ENCODE peak calls at places on chromosomes 13 and 19, in seven cellular contexts. One of them, this sample, is unnamed. For H3K4me1, the result is how much of the 10 kb centered on the place peaks cover.

GRCh38 chr13:35164324-35164932 is 222.4 kb downstream of the NBEA start:
- DNase-seq in effector memory CD4-positive, alpha-beta T cell: no peak
- DNase-seq in tibial artery: no peak
- DNase-seq in neural progenitor cell: peak
- DNase-seq in upper lobe of right lung: no peak
- DNase-seq in IMR-90: peak
- DNase-seq in lower lobe of right lung: no peak
- DNase-seq in this sample: no peak

GRCh38 chr19:16001481-16002312 is 52.9 kb downstream of the OR10H4 start:
- DNase-seq in effector memory CD4-positive, alpha-beta T cell: peak
- DNase-seq in tibial artery: no peak
- DNase-seq in neural progenitor cell: no peak
- DNase-seq in upper lobe of right lung: no peak
- DNase-seq in IMR-90: peak
- DNase-seq in lower lobe of right lung: no peak
- DNase-seq in this sample: peak

GRCh38 chr13:110265682-110266430 is 41.1 kb downstream of the COL4A1 start:
- DNase-seq in effector memory CD4-positive, alpha-beta T cell: no peak
- DNase-seq in tibial artery: peak
- DNase-seq in neural progenitor cell: peak
- DNase-seq in upper lobe of right lung: no peak
- DNase-seq in IMR-90: no peak
- DNase-seq in lower lobe of right lung: no peak
- DNase-seq in this sample: no peak

GRCh38 chr13:110664074-110664473 is 41.8 kb downstream of the CARS2 start:
- DNase-seq in effector memory CD4-positive, alpha-beta T cell: no peak
- DNase-seq in tibial artery: no peak
- DNase-seq in neural progenitor cell: no peak
- DNase-seq in upper lobe of right lung: no peak
- DNase-seq in IMR-90: no peak
- DNase-seq in lower lobe of right lung: no peak
- DNase-seq in this sample: no peak

GRCh38 chr19:16591803-16592556 is 19.8 kb upstream of the SLC35E1 start:
- DNase-seq in effector memory CD4-positive, alpha-beta T cell: no peak
- DNase-seq in tibial artery: no peak
- DNase-seq in neural progenitor cell: no peak
- DNase-seq in upper lobe of right lung: no peak
- DNase-seq in IMR-90: peak
- DNase-seq in lower lobe of right lung: no peak
- DNase-seq in this sample: no peak

GRCh38 chr19:23318143-23318542 is 67.9 kb upstream of the ZNF724 start:
- DNase-seq in effector memory CD4-positive, alpha-beta T cell: no peak
- DNase-seq in tibial artery: no peak
- DNase-seq in neural progenitor cell: no peak
- DNase-seq in upper lobe of right lung: no peak
- DNase-seq in IMR-90: peak
- DNase-seq in lower lobe of right lung: no peak
- DNase-seq in this sample: no peak

GRCh38 chr13:108113407-108113806 is 101.9 kb downstream of the LIG4 start:
- DNase-seq in effector memory CD4-positive, alpha-beta T cell: no peak
- DNase-seq in tibial artery: no peak
- DNase-seq in neural progenitor cell: no peak
- DNase-seq in upper lobe of right lung: no peak
- DNase-seq in IMR-90: no peak
- DNase-seq in lower lobe of right lung: no peak
- DNase-seq in this sample: no peak

GRCh38 chr19:47435196-47435595 is 15.9 kb upstream of the MEIS3 start:
- DNase-seq in effector memory CD4-positive, alpha-beta T cell: no peak
- DNase-seq in tibial artery: no peak
- DNase-seq in neural progenitor cell: no peak
- DNase-seq in upper lobe of right lung: no peak
- DNase-seq in IMR-90: no peak
- DNase-seq in lower lobe of right lung: peak
- DNase-seq in this sample: no peak

GRCh38 chr19:41449079-41449864 is 6.3 kb downstream of the ERICH4 start:
- DNase-seq in effector memory CD4-positive, alpha-beta T cell: peak
- DNase-seq in tibial artery: peak
- DNase-seq in neural progenitor cell: peak
- DNase-seq in upper lobe of right lung: peak
- DNase-seq in IMR-90: peak
- DNase-seq in lower lobe of right lung: peak
- DNase-seq in this sample: peak

GRCh38 chr13:93859666-93860065 is 619.8 kb downstream of the DCT start:
- DNase-seq in effector memory CD4-positive, alpha-beta T cell: no peak
- DNase-seq in tibial artery: no peak
- DNase-seq in neural progenitor cell: no peak
- DNase-seq in upper lobe of right lung: no peak
- DNase-seq in IMR-90: peak
- DNase-seq in lower lobe of right lung: no peak
- DNase-seq in this sample: no peak

DNA sequence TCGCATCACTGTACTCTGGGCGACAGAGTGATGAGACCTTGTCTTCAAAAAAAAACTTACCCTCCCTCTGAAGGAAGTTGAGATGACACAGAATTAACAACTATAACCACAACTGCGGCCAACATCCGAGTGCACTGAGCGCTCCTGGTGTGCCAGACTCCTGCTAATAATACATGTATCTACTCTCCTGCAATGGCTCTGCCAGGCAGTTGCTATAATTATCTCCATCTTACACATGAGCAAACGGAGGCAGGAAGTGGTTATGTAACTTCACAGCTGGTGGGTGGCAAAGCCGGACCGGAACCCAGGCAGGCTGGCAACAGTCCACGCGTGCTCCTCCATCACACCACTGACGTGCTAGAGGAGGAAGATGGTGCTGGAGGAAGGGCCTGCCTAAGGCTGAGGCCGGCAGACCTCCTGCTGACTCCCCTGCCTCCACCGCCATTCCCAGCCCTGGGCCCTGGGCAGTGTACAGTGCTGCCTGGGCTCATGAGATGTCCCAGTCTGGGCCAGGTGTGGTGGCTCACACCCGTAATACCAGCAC is 12.6 kb downstream of the XRCC1 start:
- DNase-seq in effector memory CD4-positive, alpha-beta T cell: peak
- DNase-seq in tibial artery: peak
- DNase-seq in neural progenitor cell: no peak
- DNase-seq in upper lobe of right lung: peak
- DNase-seq in IMR-90: peak
- DNase-seq in lower lobe of right lung: peak
- DNase-seq in this sample: peak
- H3K4me3 ChIP-seq in effector memory CD4-positive, alpha-beta T cell: no peak
- H3K4me3 ChIP-seq in tibial artery: no peak
- H3K4me3 ChIP-seq in neural progenitor cell: no peak
- H3K4me3 ChIP-seq in upper lobe of right lung: no peak
- H3K4me3 ChIP-seq in IMR-90: no peak
- H3K4me3 ChIP-seq in lower lobe of right lung: no peak
- H3K4me3 ChIP-seq in this sample: no peak

DNA sequence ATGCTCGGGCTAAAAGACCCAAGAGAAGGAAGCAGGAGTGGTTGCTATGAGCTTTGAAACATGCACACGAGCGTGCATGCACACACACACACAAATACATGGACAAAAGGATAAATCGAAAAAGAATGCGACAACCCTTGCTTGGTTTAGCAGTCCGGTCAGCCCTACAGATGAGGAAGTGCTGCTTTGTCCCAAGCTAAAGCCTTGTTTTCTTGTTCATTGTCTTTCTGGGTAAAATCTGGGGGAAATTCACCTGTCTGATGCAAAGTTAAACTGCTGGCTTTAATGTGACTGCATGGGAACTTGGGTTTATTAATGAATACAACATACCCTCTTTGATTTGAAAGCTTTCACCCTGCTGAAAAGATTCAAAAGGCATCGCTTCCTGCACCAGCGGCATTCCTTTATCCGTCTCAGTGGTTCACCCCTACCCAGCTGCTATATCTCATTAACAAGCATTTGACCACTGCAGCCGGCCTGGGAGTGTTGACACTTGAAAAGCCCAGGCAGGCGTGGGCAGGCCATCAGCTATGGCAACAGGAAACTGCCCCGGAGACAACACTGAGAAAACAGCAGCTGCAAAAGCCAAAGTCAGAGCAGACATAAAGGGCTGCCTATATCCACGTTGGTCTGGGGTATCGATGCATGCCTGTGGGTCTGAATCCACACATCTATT is 301.7 kb downstream of the NDFIP2 start:
- DNase-seq in effector memory CD4-positive, alpha-beta T cell: no peak
- DNase-seq in tibial artery: no peak
- DNase-seq in neural progenitor cell: peak
- DNase-seq in upper lobe of right lung: peak
- DNase-seq in IMR-90: peak
- DNase-seq in lower lobe of right lung: peak
- DNase-seq in this sample: no peak
- H3K4me1 ChIP-seq in effector memory CD4-positive, alpha-beta T cell: under half
- H3K4me1 ChIP-seq in tibial artery: under half
- H3K4me1 ChIP-seq in neural progenitor cell: under half
- H3K4me1 ChIP-seq in upper lobe of right lung: under half
- H3K4me1 ChIP-seq in IMR-90: under half
- H3K4me1 ChIP-seq in lower lobe of right lung: under half
- H3K4me1 ChIP-seq in this sample: under half

DNA sequence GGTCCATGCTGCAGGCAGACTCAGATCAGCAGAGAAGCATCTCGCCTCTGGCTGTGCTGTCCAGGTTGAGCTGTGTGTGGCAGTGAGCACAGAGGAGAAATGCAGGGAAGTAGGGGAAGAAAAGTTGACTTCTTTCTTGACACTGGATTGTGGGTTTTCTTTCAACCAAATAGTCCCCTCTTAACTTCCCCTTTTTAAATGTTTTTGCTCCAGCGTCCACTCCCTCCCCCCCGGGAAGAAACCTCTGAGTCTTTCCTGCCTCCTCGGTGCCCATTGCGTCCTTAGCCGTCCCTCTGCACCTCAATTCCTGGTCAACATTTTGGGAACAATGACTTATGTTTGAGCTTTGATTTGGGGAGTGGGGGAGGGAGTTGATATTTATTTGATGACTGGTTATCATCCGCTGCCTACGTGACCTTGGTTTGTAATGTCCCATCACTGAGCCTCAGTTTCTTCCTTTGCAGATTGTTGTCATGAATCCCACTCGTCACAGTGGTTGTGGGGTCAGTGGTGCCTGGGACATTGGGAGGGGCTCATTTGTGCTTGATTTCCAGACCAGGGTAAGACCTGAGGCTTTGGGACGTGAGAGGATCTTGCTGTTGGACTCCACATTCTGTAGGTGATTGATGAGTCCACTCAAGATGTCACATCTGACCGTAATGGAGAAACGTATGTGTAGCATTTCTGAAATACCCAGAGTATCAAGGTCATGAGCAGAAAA is at the start of gene LILRB2:
- DNase-seq in effector memory CD4-positive, alpha-beta T cell: no peak
- DNase-seq in tibial artery: peak
- DNase-seq in neural progenitor cell: no peak
- DNase-seq in upper lobe of right lung: no peak
- DNase-seq in IMR-90: no peak
- DNase-seq in lower lobe of right lung: no peak
- DNase-seq in this sample: no peak
- H3K4me3 ChIP-seq in effector memory CD4-positive, alpha-beta T cell: no peak
- H3K4me3 ChIP-seq in tibial artery: no peak
- H3K4me3 ChIP-seq in neural progenitor cell: no peak
- H3K4me3 ChIP-seq in upper lobe of right lung: peak
- H3K4me3 ChIP-seq in IMR-90: no peak
- H3K4me3 ChIP-seq in lower lobe of right lung: peak
- H3K4me3 ChIP-seq in this sample: no peak

GRCh38 chr13:30156270-30156669 is 151.1 kb downstream of the KATNAL1 start:
- DNase-seq in effector memory CD4-positive, alpha-beta T cell: no peak
- DNase-seq in tibial artery: no peak
- DNase-seq in neural progenitor cell: no peak
- DNase-seq in upper lobe of right lung: no peak
- DNase-seq in IMR-90: peak
- DNase-seq in lower lobe of right lung: no peak
- DNase-seq in this sample: no peak
- H3K4me1 ChIP-seq in effector memory CD4-positive, alpha-beta T cell: under half
- H3K4me1 ChIP-seq in tibial artery: under half
- H3K4me1 ChIP-seq in neural progenitor cell: under half
- H3K4me1 ChIP-seq in upper lobe of right lung: under half
- H3K4me1 ChIP-seq in IMR-90: under half
- H3K4me1 ChIP-seq in lower lobe of right lung: under half
- H3K4me1 ChIP-seq in this sample: half or more